ENCODE peak calls at places on chromosome 5, in four cellular contexts. A is cardiac muscle cell, W is endothelial cell, D is neural progenitor cell. N is an unnamed sample.

GRCh38 chr5:178116406-178116885 is 3.1 kb downstream of the N4BP3 start:
- DNase-seq in A (peak; percentile 44), W (no peak), D (no peak), N (peak; percentile 31)

GRCh38 chr5:76724871-76725270 is 8.9 kb downstream of the F2R start:
- DNase-seq in A (no peak), W (no peak), D (no peak), N (no peak)

GRCh38 chr5:126280820-126281219 is 142.4 kb upstream of the GRAMD2B start:
- DNase-seq in A (no peak), W (no peak), D (no peak), N (no peak)

GRCh38 chr5:107486489-107486888 is 184.2 kb downstream of the EFNA5 start:
- DNase-seq in A (no peak), W (no peak), D (no peak), N (no peak)

GRCh38 chr5:69217154-69217731 is 17.4 kb upstream of the CDK7 start:
- DNase-seq in A (no peak), W (peak; percentile 95), D (no peak), N (no peak)

GRCh38 chr5:120473332-120473731 is 9.2 kb downstream of the PRR16 start:
- DNase-seq in A (no peak), W (no peak), D (no peak), N (no peak)

GRCh38 chr5:172862165-172862801 is 28.2 kb downstream of the ERGIC1 start:
- DNase-seq in A (no peak), W (no peak), D (no peak), N (no peak)

GRCh38 chr5:59579101-59579885 is 314.2 kb downstream of the PDE4D start:
- DNase-seq in A (no peak), W (no peak), D (peak; percentile 29), N (no peak)

GRCh38 chr5:170310187-170310586 is 12.6 kb upstream of the LCP2 start:
- DNase-seq in A (no peak), W (no peak), D (no peak), N (no peak)

GRCh38 chr5:65262590-65263189 is 219.0 kb downstream of the ADAMTS6 start:
- DNase-seq in A (peak; percentile 16), W (no peak), D (peak; percentile 56), N (no peak)

GRCh38 chr5:94693043-94693822 is 74.8 kb downstream of the SLF1 start:
- DNase-seq in A (peak; percentile 52), W (no peak), D (peak; percentile 40), N (no peak)

GRCh38 chr5:111972548-111972947 is 215.6 kb upstream of the NREP start:
- DNase-seq in A (no peak), W (no peak), D (no peak), N (no peak)

GRCh38 chr5:156879665-156880285 is 29.7 kb downstream of the PPP1R2B start:
- DNase-seq in A (no peak), W (no peak), D (no peak), N (no peak)

GRCh38 chr5:132767150-132767549 is 9.9 kb downstream of the SEPTIN8 start:
- DNase-seq in A (no peak), W (no peak), D (no peak), N (no peak)

GRCh38 chr5:73158313-73158712 is 14.7 kb upstream of the TMEM174 start:
- DNase-seq in A (no peak), W (no peak), D (no peak), N (no peak)

GRCh38 chr5:124905756-124906155 is 159.3 kb upstream of the ZNF608 start:
- DNase-seq in A (no peak), W (no peak), D (no peak), N (no peak)

GRCh38 chr5:11525020-11525419 is 379.2 kb downstream of the CTNND2 start:
- DNase-seq in A (no peak), W (no peak), D (peak; percentile 10), N (no peak)

GRCh38 chr5:7856855-7857254 is 5.9 kb upstream of the CFAP90 start:
- DNase-seq in A (peak; percentile 70), W (peak; percentile 41), D (peak; percentile 68), N (peak; percentile 14)

GRCh38 chr5:141960449-141961323 is 2.7 kb upstream of the PCDH12 start:
- DNase-seq in A (peak; percentile 92), W (peak; percentile 88), D (peak; percentile 87), N (peak; percentile 97)

GRCh38 chr5:147887925-147888324 is 9.4 kb downstream of the SCGB3A2 start:
- DNase-seq in A (no peak), W (no peak), D (no peak), N (no peak)

GRCh38 chr5:38922199-38922598 is 76.4 kb downstream of the OSMR start:
- DNase-seq in A (peak; percentile 60), W (peak; percentile 61), D (peak; percentile 66), N (peak; percentile 55)

GRCh38 chr5:137091473-137091872 is 407.7 kb downstream of the SPOCK1 start:
- DNase-seq in A (no peak), W (no peak), D (peak; percentile 51), N (no peak)

GRCh38 chr5:72153551-72153950 is 46.3 kb downstream of the MAP1B start:
- DNase-seq in A (no peak), W (no peak), D (no peak), N (no peak)

GRCh38 chr5:54944364-54944763 is 41.0 kb downstream of the ESM1 start:
- DNase-seq in A (peak; percentile 17), W (peak; percentile 18), D (peak; percentile 18), N (no peak)

GRCh38 chr5:17118631-17119030 is 98.8 kb upstream of the BASP1 start:
- DNase-seq in A (no peak), W (peak; percentile 24), D (no peak), N (no peak)

GRCh38 chr5:14168793-14169262 is 25.7 kb downstream of the TRIO start:
- DNase-seq in A (no peak), W (no peak), D (no peak), N (no peak)

GRCh38 chr5:125987677-125988255 is 435.4 kb upstream of the GRAMD2B start:
- DNase-seq in A (peak; percentile 23), W (no peak), D (no peak), N (no peak)

GRCh38 chr5:53249529-53249928 is 140.0 kb upstream of the MOCS2 start:
- DNase-seq in A (no peak), W (no peak), D (no peak), N (no peak)

GRCh38 chr5:156640751-156641241 is 209.3 kb upstream of the PPP1R2B start:
- DNase-seq in A (no peak), W (no peak), D (no peak), N (no peak)

GRCh38 chr5:167857321-167857720 is 434.1 kb upstream of the WWC1 start:
- DNase-seq in A (no peak), W (no peak), D (no peak), N (no peak)

GRCh38 chr5:34674226-34674625 is 18.1 kb downstream of the RAI14 start:
- DNase-seq in A (no peak), W (no peak), D (no peak), N (no peak)

GRCh38 chr5:79535477-79536192 is 21.7 kb upstream of the HOMER1 start:
- DNase-seq in A (no peak), W (no peak), D (no peak), N (no peak)
- TF ChIP-seq CTCF in A (peak; percentile 10), W (no peak), D (no peak), N (peak; percentile 28)

DNA sequence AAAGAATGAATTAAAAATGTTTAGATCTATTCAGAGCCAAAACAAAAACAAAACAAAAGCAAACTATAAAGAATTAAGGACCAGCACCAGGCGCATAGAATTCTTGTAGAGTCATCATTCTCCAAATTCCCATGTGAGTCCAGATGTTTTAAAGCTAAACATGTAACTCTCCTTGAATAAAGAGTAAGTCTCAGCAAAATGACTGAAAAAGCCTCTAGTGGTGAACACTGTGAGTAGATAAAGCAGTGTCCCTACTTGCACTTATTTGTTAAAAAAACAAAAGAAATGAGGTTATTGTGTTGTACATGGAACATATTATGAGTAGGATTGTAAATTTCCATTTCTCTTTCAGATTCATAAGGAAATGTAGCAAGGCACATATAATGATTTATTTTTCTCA is 44.0 kb downstream of the NNT start:
- DNase-seq in A (no peak), W (no peak), D (no peak), N (no peak)
- TF ChIP-seq CTCF in A (peak; percentile 19), W (no peak), D (peak; percentile 11), N (peak; percentile 37)

GRCh38 chr5:140107312-140108092 is 6.4 kb upstream of the PURA start:
- DNase-seq in A (peak; percentile 95), W (peak; percentile 85), D (peak; percentile 92), N (peak; percentile 81)

GRCh38 chr5:140106805-140107311 is 7.1 kb upstream of the PURA start:
- DNase-seq in A (no peak), W (no peak), D (no peak), N (no peak)

GRCh38 chr5:140104100-140104499 is 9.8 kb upstream of the PURA start:
- DNase-seq in A (no peak), W (no peak), D (no peak), N (no peak)

GRCh38 chr5:140108093-140109049 is 5.5 kb upstream of the PURA start:
- DNase-seq in A (no peak), W (peak; percentile 16), D (peak; percentile 61), N (peak; percentile 12)

DNA sequence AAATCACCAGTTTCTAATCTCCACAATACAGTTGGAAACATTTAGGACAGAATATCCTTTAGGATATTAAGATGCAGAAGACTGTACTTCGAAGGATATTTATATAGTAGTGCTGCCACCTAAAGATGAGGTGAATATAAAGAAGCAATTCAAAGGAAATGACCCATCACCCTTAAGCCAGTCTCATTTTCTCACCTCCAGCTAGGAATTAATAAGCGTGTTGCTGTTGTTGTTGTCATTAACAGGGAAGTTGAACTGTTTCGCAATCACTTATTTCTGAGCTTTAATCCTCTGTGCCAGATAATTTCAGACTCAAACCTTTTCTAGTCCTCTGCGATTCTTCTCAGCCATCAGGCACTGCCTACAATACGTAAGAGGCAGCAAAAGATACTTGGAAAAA is 7.8 kb upstream of the PURA start:
- DNase-seq in A (no peak), W (no peak), D (no peak), N (no peak)
- TF ChIP-seq CTCF in A (no peak), W (no peak), D (no peak), N (no peak)

DNA sequence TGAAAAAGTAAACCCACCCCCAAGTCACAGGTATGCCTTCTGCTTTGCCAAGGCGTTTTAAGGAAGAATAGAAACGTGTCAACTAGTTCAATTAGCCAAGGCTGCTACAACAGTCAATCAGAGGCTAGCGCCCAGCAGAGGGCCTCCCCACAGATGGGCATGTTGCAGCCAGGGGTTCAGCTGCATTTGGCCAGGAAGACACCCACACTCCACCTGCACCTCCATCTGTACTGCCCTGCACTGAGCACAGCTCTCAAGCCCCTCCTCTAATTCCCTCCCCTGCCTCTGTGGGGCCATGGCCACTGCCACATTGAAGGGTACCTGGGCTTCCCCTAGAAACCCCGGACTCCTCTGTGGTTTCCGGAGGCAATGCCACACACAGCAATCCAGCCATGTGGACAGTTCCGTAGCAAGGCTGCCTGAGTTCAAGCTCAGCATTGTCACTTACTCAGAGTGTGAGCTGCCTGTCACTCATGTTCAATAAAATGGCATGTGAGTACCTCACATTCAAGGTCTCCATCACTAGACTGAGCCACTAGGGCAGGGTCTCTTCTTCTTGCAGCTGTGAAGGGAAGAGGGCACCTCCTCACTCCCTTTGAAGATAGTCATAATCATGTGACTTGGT is 248.4 kb downstream of the IRX2 start:
- DNase-seq in A (no peak), W (no peak), D (no peak), N (no peak)
- TF ChIP-seq CTCF in A (no peak), W (no peak), D (no peak), N (no peak)

GRCh38 chr5:23994581-23995370 is 487.4 kb downstream of the PRDM9 start:
- DNase-seq in A (no peak), W (no peak), D (no peak), N (no peak)
- TF ChIP-seq CTCF in A (no peak), W (peak; percentile 56), D (peak; percentile 52), N (peak; percentile 62)